ENCODE peak calls at places on chromosomes 3 and 15, in four cellular contexts. Z, D, K and Y are unnamed samples.

GRCh38 chr15:48710952-48711495 is 65.5 kb upstream of the FBN1 start:
- DNase-seq in Z (no peak), D (no peak), K (no peak), Y (no peak)

GRCh38 chr15:29690765-29691475 is 131.3 kb downstream of the TJP1 start:
- DNase-seq in Z (no peak), D (no peak), K (no peak), Y (no peak)

GRCh38 chr15:77251662-77252061 is 168.2 kb downstream of the PEAK1 start:
- DNase-seq in Z (no peak), D (no peak), K (no peak), Y (no peak)

GRCh38 chr3:194323785-194324735 is 27.1 kb downstream of the CPN2 start:
- DNase-seq in Z (peak), D (no peak), K (no peak), Y (peak)

GRCh38 chr3:18098960-18099587 is 326.1 kb downstream of the SATB1 start:
- DNase-seq in Z (no peak), D (no peak), K (no peak), Y (peak)

GRCh38 chr3:101070260-101071121 is 77.3 kb upstream of the ABI3BP start:
- DNase-seq in Z (peak), D (no peak), K (peak), Y (peak)

GRCh38 chr15:89781055-89781454 is 4.9 kb downstream of the MESP2 start:
- DNase-seq in Z (no peak), D (no peak), K (no peak), Y (no peak)

GRCh38 chr15:40372966-40373365 is 9.6 kb upstream of the KNSTRN start:
- DNase-seq in Z (no peak), D (no peak), K (no peak), Y (no peak)

GRCh38 chr3:147372525-147373027 is 33.8 kb downstream of the ZIC4 start:
- DNase-seq in Z (no peak), D (no peak), K (no peak), Y (no peak)

GRCh38 chr3:66115858-66116654 is 77.3 kb upstream of the MAGI1 start:
- DNase-seq in Z (no peak), D (no peak), K (no peak), Y (no peak)

GRCh38 chr15:98927057-98927456 is 80.5 kb downstream of the PGPEP1L start:
- DNase-seq in Z (no peak), D (no peak), K (no peak), Y (no peak)

GRCh38 chr3:124791639-124792111 is 61.4 kb downstream of the UMPS start:
- DNase-seq in Z (no peak), D (no peak), K (no peak), Y (no peak)

GRCh38 chr15:98896802-98897732 is 110.5 kb downstream of the PGPEP1L start:
- DNase-seq in Z (no peak), D (no peak), K (no peak), Y (no peak)

GRCh38 chr3:119731545-119732343 is 28.9 kb downstream of the CFAP91 start:
- DNase-seq in Z (no peak), D (no peak), K (no peak), Y (no peak)

GRCh38 chr15:48644498-48644826 is 1.0 kb downstream of the FBN1 start:
- DNase-seq in Z (no peak), D (no peak), K (no peak), Y (no peak)

GRCh38 chr15:55770261-55770660 is 27.3 kb upstream of the PRTG start:
- DNase-seq in Z (no peak), D (no peak), K (no peak), Y (no peak)

GRCh38 chr15:91694829-91695205 is 158.7 kb upstream of the SLCO3A1 start:
- DNase-seq in Z (no peak), D (no peak), K (no peak), Y (no peak)

GRCh38 chr3:39327746-39328349 is 1.7 kb upstream of the CCR8 start:
- DNase-seq in Z (peak), D (no peak), K (no peak), Y (no peak)